ENCODE peak calls at places on chromosomes 4 and X, in nine cellular contexts. One of them, this sample, is unnamed.

GRCh38 chr4:78689700-78690318 is 86.3 kb upstream of the BMP2K start:
- DNase-seq in aorta: no peak
- DNase-seq in ovary: no peak
- DNase-seq in GM23248: no peak
- DNase-seq in CD4-positive, alpha-beta T cell: no peak
- DNase-seq in CD4-positive, alpha-beta memory T cell: no peak
- DNase-seq in body of pancreas: no peak
- DNase-seq in stomach: no peak
- DNase-seq in MM.1S: no peak
- DNase-seq in this sample: no peak

GRCh38 chr4:179196511-179196910 is 1754.3 kb upstream of the AGA start:
- DNase-seq in aorta: no peak
- DNase-seq in ovary: no peak
- DNase-seq in GM23248: no peak
- DNase-seq in CD4-positive, alpha-beta T cell: no peak
- DNase-seq in CD4-positive, alpha-beta memory T cell: no peak
- DNase-seq in body of pancreas: no peak
- DNase-seq in stomach: no peak
- DNase-seq in MM.1S: no peak
- DNase-seq in this sample: no peak

GRCh38 chrX:16589211-16589610 is 60.7 kb upstream of the S100G start:
- DNase-seq in aorta: no peak
- DNase-seq in ovary: no peak
- DNase-seq in GM23248: peak; percentile 62
- DNase-seq in CD4-positive, alpha-beta T cell: no peak
- DNase-seq in CD4-positive, alpha-beta memory T cell: no peak
- DNase-seq in body of pancreas: no peak
- DNase-seq in stomach: no peak
- DNase-seq in MM.1S: no peak
- DNase-seq in this sample: no peak

GRCh38 chr4:122005064-122005755 is 53.4 kb upstream of the TRPC3 start:
- DNase-seq in aorta: no peak
- DNase-seq in ovary: no peak
- DNase-seq in GM23248: peak; percentile 45
- DNase-seq in CD4-positive, alpha-beta T cell: no peak
- DNase-seq in CD4-positive, alpha-beta memory T cell: no peak
- DNase-seq in body of pancreas: no peak
- DNase-seq in stomach: no peak
- DNase-seq in MM.1S: no peak
- DNase-seq in this sample: no peak

GRCh38 chr4:121541696-121542095 is 155.1 kb downstream of the ANXA5 start:
- DNase-seq in aorta: no peak
- DNase-seq in ovary: no peak
- DNase-seq in GM23248: no peak
- DNase-seq in CD4-positive, alpha-beta T cell: no peak
- DNase-seq in CD4-positive, alpha-beta memory T cell: no peak
- DNase-seq in body of pancreas: no peak
- DNase-seq in stomach: no peak
- DNase-seq in MM.1S: no peak
- DNase-seq in this sample: no peak

GRCh38 chr4:141352328-141352727 is 131.6 kb downstream of the ZNF330 start:
- DNase-seq in aorta: no peak
- DNase-seq in ovary: no peak
- DNase-seq in GM23248: no peak
- DNase-seq in CD4-positive, alpha-beta T cell: no peak
- DNase-seq in CD4-positive, alpha-beta memory T cell: no peak
- DNase-seq in body of pancreas: no peak
- DNase-seq in stomach: no peak
- DNase-seq in MM.1S: no peak
- DNase-seq in this sample: no peak

GRCh38 chrX:43108828-43109227 is 330.9 kb upstream of the PPP1R2C start:
- DNase-seq in aorta: no peak
- DNase-seq in ovary: no peak
- DNase-seq in GM23248: no peak
- DNase-seq in CD4-positive, alpha-beta T cell: no peak
- DNase-seq in CD4-positive, alpha-beta memory T cell: no peak
- DNase-seq in body of pancreas: no peak
- DNase-seq in stomach: no peak
- DNase-seq in MM.1S: no peak
- DNase-seq in this sample: no peak

GRCh38 chr4:82601242-82602015 is 39.6 kb upstream of the TMEM150C start:
- DNase-seq in aorta: no peak
- DNase-seq in ovary: no peak
- DNase-seq in GM23248: no peak
- DNase-seq in CD4-positive, alpha-beta T cell: no peak
- DNase-seq in CD4-positive, alpha-beta memory T cell: no peak
- DNase-seq in body of pancreas: no peak
- DNase-seq in stomach: no peak
- DNase-seq in MM.1S: no peak
- DNase-seq in this sample: no peak

GRCh38 chrX:113305496-113305895 is 464.9 kb upstream of the AMOT start:
- DNase-seq in aorta: no peak
- DNase-seq in ovary: no peak
- DNase-seq in GM23248: peak; percentile 82
- DNase-seq in CD4-positive, alpha-beta T cell: no peak
- DNase-seq in CD4-positive, alpha-beta memory T cell: no peak
- DNase-seq in body of pancreas: no peak
- DNase-seq in stomach: no peak
- DNase-seq in MM.1S: no peak
- DNase-seq in this sample: no peak

GRCh38 chrX:50198348-50198747 is 2.5 kb downstream of the AKAP4 start:
- DNase-seq in aorta: no peak
- DNase-seq in ovary: no peak
- DNase-seq in GM23248: no peak
- DNase-seq in CD4-positive, alpha-beta T cell: no peak
- DNase-seq in CD4-positive, alpha-beta memory T cell: no peak
- DNase-seq in body of pancreas: no peak
- DNase-seq in stomach: no peak
- DNase-seq in MM.1S: no peak
- DNase-seq in this sample: no peak

GRCh38 chr4:148222991-148223660 is 219.1 kb downstream of the NR3C2 start:
- DNase-seq in aorta: no peak
- DNase-seq in ovary: no peak
- DNase-seq in GM23248: no peak
- DNase-seq in CD4-positive, alpha-beta T cell: no peak
- DNase-seq in CD4-positive, alpha-beta memory T cell: no peak
- DNase-seq in body of pancreas: peak; percentile 82
- DNase-seq in stomach: peak; percentile 40
- DNase-seq in MM.1S: no peak
- DNase-seq in this sample: no peak

GRCh38 chrX:22689290-22689689 is 310.5 kb upstream of the DDX53 start:
- DNase-seq in aorta: no peak
- DNase-seq in ovary: no peak
- DNase-seq in GM23248: peak; percentile 61
- DNase-seq in CD4-positive, alpha-beta T cell: no peak
- DNase-seq in CD4-positive, alpha-beta memory T cell: no peak
- DNase-seq in body of pancreas: no peak
- DNase-seq in stomach: no peak
- DNase-seq in MM.1S: no peak
- DNase-seq in this sample: no peak

GRCh38 chr4:7055111-7055989 is 12.2 kb downstream of the TADA2B start:
- DNase-seq in aorta: peak; percentile 35
- DNase-seq in ovary: no peak
- DNase-seq in GM23248: peak; percentile 27
- DNase-seq in CD4-positive, alpha-beta T cell: no peak
- DNase-seq in CD4-positive, alpha-beta memory T cell: no peak
- DNase-seq in body of pancreas: no peak
- DNase-seq in stomach: no peak
- DNase-seq in MM.1S: no peak
- DNase-seq in this sample: no peak

GRCh38 chr4:74157116-74157742 is 689 bp upstream of the MTHFD2L start:
- DNase-seq in aorta: no peak
- DNase-seq in ovary: no peak
- DNase-seq in GM23248: peak; percentile 68
- DNase-seq in CD4-positive, alpha-beta T cell: no peak
- DNase-seq in CD4-positive, alpha-beta memory T cell: no peak
- DNase-seq in body of pancreas: no peak
- DNase-seq in stomach: no peak
- DNase-seq in MM.1S: no peak
- DNase-seq in this sample: no peak

GRCh38 chr4:7960790-7961655 is 21.4 kb upstream of the AFAP1 start:
- DNase-seq in aorta: peak; percentile 79
- DNase-seq in ovary: peak; percentile 51
- DNase-seq in GM23248: peak; percentile 98
- DNase-seq in CD4-positive, alpha-beta T cell: no peak
- DNase-seq in CD4-positive, alpha-beta memory T cell: peak; percentile 29
- DNase-seq in body of pancreas: no peak
- DNase-seq in stomach: no peak
- DNase-seq in MM.1S: no peak
- DNase-seq in this sample: no peak

GRCh38 chrX:78643874-78644273 is 15.3 kb downstream of the RTL3 start:
- DNase-seq in aorta: no peak
- DNase-seq in ovary: no peak
- DNase-seq in GM23248: no peak
- DNase-seq in CD4-positive, alpha-beta T cell: no peak
- DNase-seq in CD4-positive, alpha-beta memory T cell: peak; percentile 39
- DNase-seq in body of pancreas: no peak
- DNase-seq in stomach: no peak
- DNase-seq in MM.1S: no peak
- DNase-seq in this sample: no peak

DNA sequence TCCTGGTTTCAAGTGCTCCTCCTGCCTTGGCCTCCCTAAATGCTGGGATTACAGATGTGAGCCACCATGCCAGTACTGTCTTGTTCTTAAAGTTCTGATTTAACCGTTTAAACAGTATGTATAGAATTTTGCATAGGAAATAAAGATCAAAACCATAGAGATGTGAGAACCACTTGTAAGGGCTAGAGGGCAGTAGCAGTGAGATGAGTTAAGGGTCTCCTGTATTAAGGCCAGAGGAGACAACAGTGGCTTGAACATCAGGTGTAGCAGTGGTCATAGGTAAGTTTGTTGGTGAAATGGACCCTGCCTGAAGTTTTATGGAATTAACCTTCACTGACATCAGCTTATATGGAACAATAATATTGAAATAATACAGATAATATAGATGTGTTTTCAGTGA is 155.7 kb downstream of the SLC4A4 start:
- DNase-seq in aorta: no peak
- DNase-seq in ovary: no peak
- DNase-seq in GM23248: no peak
- DNase-seq in CD4-positive, alpha-beta T cell: no peak
- DNase-seq in CD4-positive, alpha-beta memory T cell: no peak
- DNase-seq in body of pancreas: no peak
- DNase-seq in stomach: no peak
- DNase-seq in MM.1S: no peak
- DNase-seq in this sample: no peak
- H3K9me3 ChIP-seq in aorta: no peaks in the 10 kb centered on the region
- H3K9me3 ChIP-seq in ovary: no peaks in the 10 kb centered on the region
- H3K9me3 ChIP-seq in GM23248: no peaks in the 10 kb centered on the region
- H3K9me3 ChIP-seq in CD4-positive, alpha-beta T cell: no peaks in the 10 kb centered on the region
- H3K9me3 ChIP-seq in CD4-positive, alpha-beta memory T cell: no peaks in the 10 kb centered on the region
- H3K9me3 ChIP-seq in body of pancreas: no peaks in the 10 kb centered on the region
- H3K9me3 ChIP-seq in stomach: no peaks in the 10 kb centered on the region
- H3K9me3 ChIP-seq in MM.1S: no peaks in the 10 kb centered on the region
- H3K9me3 ChIP-seq in this sample: no peaks in the 10 kb centered on the region

GRCh38 chr4:109721033-109721432 is 8.8 kb downstream of the PLA2G12A start:
- DNase-seq in aorta: no peak
- DNase-seq in ovary: no peak
- DNase-seq in GM23248: peak; percentile 30
- DNase-seq in CD4-positive, alpha-beta T cell: no peak
- DNase-seq in CD4-positive, alpha-beta memory T cell: no peak
- DNase-seq in body of pancreas: no peak
- DNase-seq in stomach: no peak
- DNase-seq in MM.1S: no peak
- DNase-seq in this sample: no peak
- H3K9me3 ChIP-seq in aorta: no peaks in the 10 kb centered on the region
- H3K9me3 ChIP-seq in ovary: no peaks in the 10 kb centered on the region
- H3K9me3 ChIP-seq in GM23248: no peaks in the 10 kb centered on the region
- H3K9me3 ChIP-seq in CD4-positive, alpha-beta T cell: no peaks in the 10 kb centered on the region
- H3K9me3 ChIP-seq in CD4-positive, alpha-beta memory T cell: no peaks in the 10 kb centered on the region
- H3K9me3 ChIP-seq in body of pancreas: no peaks in the 10 kb centered on the region
- H3K9me3 ChIP-seq in stomach: no peaks in the 10 kb centered on the region
- H3K9me3 ChIP-seq in MM.1S: no peaks in the 10 kb centered on the region
- H3K9me3 ChIP-seq in this sample: no peaks in the 10 kb centered on the region

GRCh38 chr4:1998296-1998695 is 10.5 kb downstream of the NELFA start:
- DNase-seq in aorta: no peak
- DNase-seq in ovary: no peak
- DNase-seq in GM23248: no peak
- DNase-seq in CD4-positive, alpha-beta T cell: no peak
- DNase-seq in CD4-positive, alpha-beta memory T cell: no peak
- DNase-seq in body of pancreas: no peak
- DNase-seq in stomach: no peak
- DNase-seq in MM.1S: no peak
- DNase-seq in this sample: no peak
- H3K9me3 ChIP-seq in aorta: peaks cover 2% of the 10 kb centered on the region
- H3K9me3 ChIP-seq in ovary: no peaks in the 10 kb centered on the region
- H3K9me3 ChIP-seq in GM23248: no peaks in the 10 kb centered on the region
- H3K9me3 ChIP-seq in CD4-positive, alpha-beta T cell: peaks cover 20% of the 10 kb centered on the region
- H3K9me3 ChIP-seq in CD4-positive, alpha-beta memory T cell: peaks cover 6% of the 10 kb centered on the region
- H3K9me3 ChIP-seq in body of pancreas: no peaks in the 10 kb centered on the region
- H3K9me3 ChIP-seq in stomach: no peaks in the 10 kb centered on the region
- H3K9me3 ChIP-seq in MM.1S: no peaks in the 10 kb centered on the region
- H3K9me3 ChIP-seq in this sample: no peaks in the 10 kb centered on the region

GRCh38 chrX:2226182-2226581 is 274.6 kb downstream of the DHRSX start:
- DNase-seq in aorta: no peak
- DNase-seq in ovary: no peak
- DNase-seq in GM23248: no peak
- DNase-seq in CD4-positive, alpha-beta T cell: no peak
- DNase-seq in CD4-positive, alpha-beta memory T cell: no peak
- DNase-seq in body of pancreas: no peak
- DNase-seq in stomach: no peak
- DNase-seq in MM.1S: no peak
- DNase-seq in this sample: no peak

GRCh38 chrX:2226906-2227656 is 273.7 kb downstream of the DHRSX start:
- DNase-seq in aorta: no peak
- DNase-seq in ovary: no peak
- DNase-seq in GM23248: no peak
- DNase-seq in CD4-positive, alpha-beta T cell: no peak
- DNase-seq in CD4-positive, alpha-beta memory T cell: no peak
- DNase-seq in body of pancreas: no peak
- DNase-seq in stomach: no peak
- DNase-seq in MM.1S: no peak
- DNase-seq in this sample: no peak

GRCh38 chrX:2224597-2225235 is 276.1 kb downstream of the DHRSX start:
- DNase-seq in aorta: no peak
- DNase-seq in ovary: no peak
- DNase-seq in GM23248: no peak
- DNase-seq in CD4-positive, alpha-beta T cell: no peak
- DNase-seq in CD4-positive, alpha-beta memory T cell: no peak
- DNase-seq in body of pancreas: no peak
- DNase-seq in stomach: no peak
- DNase-seq in MM.1S: no peak
- DNase-seq in this sample: no peak

GRCh38 chrX:2220829-2221567 is 279.8 kb downstream of the DHRSX start:
- DNase-seq in aorta: no peak
- DNase-seq in ovary: no peak
- DNase-seq in GM23248: no peak
- DNase-seq in CD4-positive, alpha-beta T cell: no peak
- DNase-seq in CD4-positive, alpha-beta memory T cell: no peak
- DNase-seq in body of pancreas: no peak
- DNase-seq in stomach: no peak
- DNase-seq in MM.1S: no peak
- DNase-seq in this sample: no peak

DNA sequence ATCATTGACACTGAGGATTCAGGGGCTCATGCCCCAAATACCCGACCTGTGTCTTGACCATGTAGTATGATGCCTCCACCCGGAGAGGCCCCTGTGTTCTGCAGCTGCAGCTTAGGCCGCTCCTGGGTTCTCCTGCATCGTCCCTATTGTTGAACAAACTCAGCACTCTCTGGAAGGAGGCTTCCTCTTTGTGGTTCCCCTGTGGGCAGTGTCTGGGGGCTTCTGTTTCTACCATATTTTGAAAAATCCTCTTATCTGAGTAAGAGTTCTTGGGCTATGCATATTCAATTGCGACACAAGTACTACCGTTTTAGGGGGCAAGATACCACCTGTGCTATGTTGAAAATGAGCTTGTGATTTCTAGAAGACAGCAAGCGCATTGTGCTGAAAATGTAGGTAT is 276.6 kb downstream of the DHRSX start:
- DNase-seq in aorta: no peak
- DNase-seq in ovary: no peak
- DNase-seq in GM23248: no peak
- DNase-seq in CD4-positive, alpha-beta T cell: no peak
- DNase-seq in CD4-positive, alpha-beta memory T cell: no peak
- DNase-seq in body of pancreas: no peak
- DNase-seq in stomach: no peak
- DNase-seq in MM.1S: no peak
- DNase-seq in this sample: no peak
- H3K9me3 ChIP-seq in aorta: peaks cover 13% of the 10 kb centered on the region
- H3K9me3 ChIP-seq in ovary: peaks cover 4% of the 10 kb centered on the region
- H3K9me3 ChIP-seq in GM23248: no peaks in the 10 kb centered on the region
- H3K9me3 ChIP-seq in CD4-positive, alpha-beta T cell: peaks cover 41% of the 10 kb centered on the region
- H3K9me3 ChIP-seq in CD4-positive, alpha-beta memory T cell: peaks cover 22% of the 10 kb centered on the region
- H3K9me3 ChIP-seq in body of pancreas: peaks cover 14% of the 10 kb centered on the region
- H3K9me3 ChIP-seq in stomach: peaks cover 11% of the 10 kb centered on the region
- H3K9me3 ChIP-seq in MM.1S: no peaks in the 10 kb centered on the region
- H3K9me3 ChIP-seq in this sample: no peaks in the 10 kb centered on the region

This sample was measured in right lobe of liver.